ENCODE peak calls at places on chromosomes 12 and 14, in nine cellular contexts. One of them, this sample, is unnamed.

GRCh38 chr14:23577710-23578392 is 739 bp downstream of the JPH4 start:
- DNase-seq in hypothalamus: no peak
- DNase-seq in Panc1: no peak
- DNase-seq in NCI-H1092 treated with DMSO at 0.1 percent for 48 hours: no peak
- DNase-seq in stimulated activated CD4-positive, alpha-beta T cell treated with anti-CD3 and anti-CD28 coated beads, Interleukin-2, amount 100 ng/mL, for 48 hours: no peak
- DNase-seq in heart left ventricle: no peak
- DNase-seq in progenitor cell of endocrine pancreas: no peak
- DNase-seq in esophagus muscularis mucosa: no peak
- DNase-seq in activated naive CD8-positive, alpha-beta T cell treated with anti-CD3 and anti-CD28 coated beads, Interleukin-2, amount 50 U/mL, for 24 hours: no peak
- DNase-seq in this sample: peak

GRCh38 chr14:21073921-21074320 is 3.8 kb downstream of the ARHGEF40 start:
- DNase-seq in hypothalamus: no peak
- DNase-seq in Panc1: no peak
- DNase-seq in NCI-H1092 treated with DMSO at 0.1 percent for 48 hours: no peak
- DNase-seq in stimulated activated CD4-positive, alpha-beta T cell treated with anti-CD3 and anti-CD28 coated beads, Interleukin-2, amount 100 ng/mL, for 48 hours: no peak
- DNase-seq in heart left ventricle: no peak
- DNase-seq in progenitor cell of endocrine pancreas: no peak
- DNase-seq in esophagus muscularis mucosa: no peak
- DNase-seq in activated naive CD8-positive, alpha-beta T cell treated with anti-CD3 and anti-CD28 coated beads, Interleukin-2, amount 50 U/mL, for 24 hours: no peak
- DNase-seq in this sample: no peak

GRCh38 chr14:103329421-103330347 is 4.4 kb upstream of the EIF5 start:
- DNase-seq in hypothalamus: no peak
- DNase-seq in Panc1: no peak
- DNase-seq in NCI-H1092 treated with DMSO at 0.1 percent for 48 hours: no peak
- DNase-seq in stimulated activated CD4-positive, alpha-beta T cell treated with anti-CD3 and anti-CD28 coated beads, Interleukin-2, amount 100 ng/mL, for 48 hours: no peak
- DNase-seq in heart left ventricle: no peak
- DNase-seq in progenitor cell of endocrine pancreas: no peak
- DNase-seq in esophagus muscularis mucosa: no peak
- DNase-seq in activated naive CD8-positive, alpha-beta T cell treated with anti-CD3 and anti-CD28 coated beads, Interleukin-2, amount 50 U/mL, for 24 hours: no peak
- DNase-seq in this sample: no peak

GRCh38 chr14:104545151-104545931 is 34.2 kb upstream of the C14orf180 start:
- DNase-seq in hypothalamus: no peak
- DNase-seq in Panc1: no peak
- DNase-seq in NCI-H1092 treated with DMSO at 0.1 percent for 48 hours: peak
- DNase-seq in stimulated activated CD4-positive, alpha-beta T cell treated with anti-CD3 and anti-CD28 coated beads, Interleukin-2, amount 100 ng/mL, for 48 hours: no peak
- DNase-seq in heart left ventricle: no peak
- DNase-seq in progenitor cell of endocrine pancreas: no peak
- DNase-seq in esophagus muscularis mucosa: no peak
- DNase-seq in activated naive CD8-positive, alpha-beta T cell treated with anti-CD3 and anti-CD28 coated beads, Interleukin-2, amount 50 U/mL, for 24 hours: no peak
- DNase-seq in this sample: peak

GRCh38 chr12:119940881-119941280 is 48.2 kb upstream of the BICDL1 start:
- DNase-seq in hypothalamus: no peak
- DNase-seq in Panc1: peak
- DNase-seq in NCI-H1092 treated with DMSO at 0.1 percent for 48 hours: no peak
- DNase-seq in stimulated activated CD4-positive, alpha-beta T cell treated with anti-CD3 and anti-CD28 coated beads, Interleukin-2, amount 100 ng/mL, for 48 hours: no peak
- DNase-seq in heart left ventricle: no peak
- DNase-seq in progenitor cell of endocrine pancreas: no peak
- DNase-seq in esophagus muscularis mucosa: no peak
- DNase-seq in activated naive CD8-positive, alpha-beta T cell treated with anti-CD3 and anti-CD28 coated beads, Interleukin-2, amount 50 U/mL, for 24 hours: no peak
- DNase-seq in this sample: peak

GRCh38 chr12:55974308-55974724 is 438 bp downstream of the RAB5B start:
- DNase-seq in hypothalamus: no peak
- DNase-seq in Panc1: no peak
- DNase-seq in NCI-H1092 treated with DMSO at 0.1 percent for 48 hours: no peak
- DNase-seq in stimulated activated CD4-positive, alpha-beta T cell treated with anti-CD3 and anti-CD28 coated beads, Interleukin-2, amount 100 ng/mL, for 48 hours: peak
- DNase-seq in heart left ventricle: peak
- DNase-seq in progenitor cell of endocrine pancreas: peak
- DNase-seq in esophagus muscularis mucosa: no peak
- DNase-seq in activated naive CD8-positive, alpha-beta T cell treated with anti-CD3 and anti-CD28 coated beads, Interleukin-2, amount 50 U/mL, for 24 hours: peak
- DNase-seq in this sample: no peak

GRCh38 chr14:101449114-101449513 is 112.2 kb upstream of the DIO3 start:
- DNase-seq in hypothalamus: no peak
- DNase-seq in Panc1: no peak
- DNase-seq in NCI-H1092 treated with DMSO at 0.1 percent for 48 hours: no peak
- DNase-seq in stimulated activated CD4-positive, alpha-beta T cell treated with anti-CD3 and anti-CD28 coated beads, Interleukin-2, amount 100 ng/mL, for 48 hours: no peak
- DNase-seq in heart left ventricle: no peak
- DNase-seq in progenitor cell of endocrine pancreas: no peak
- DNase-seq in esophagus muscularis mucosa: no peak
- DNase-seq in activated naive CD8-positive, alpha-beta T cell treated with anti-CD3 and anti-CD28 coated beads, Interleukin-2, amount 50 U/mL, for 24 hours: no peak
- DNase-seq in this sample: no peak

GRCh38 chr14:59630281-59630963 is 53.8 kb upstream of the CCDC175 start:
- DNase-seq in hypothalamus: peak
- DNase-seq in Panc1: no peak
- DNase-seq in NCI-H1092 treated with DMSO at 0.1 percent for 48 hours: peak
- DNase-seq in stimulated activated CD4-positive, alpha-beta T cell treated with anti-CD3 and anti-CD28 coated beads, Interleukin-2, amount 100 ng/mL, for 48 hours: peak
- DNase-seq in heart left ventricle: no peak
- DNase-seq in progenitor cell of endocrine pancreas: peak
- DNase-seq in esophagus muscularis mucosa: no peak
- DNase-seq in activated naive CD8-positive, alpha-beta T cell treated with anti-CD3 and anti-CD28 coated beads, Interleukin-2, amount 50 U/mL, for 24 hours: peak
- DNase-seq in this sample: peak

GRCh38 chr14:22996823-22997301 is 13.1 kb downstream of the C14orf93 start:
- DNase-seq in hypothalamus: no peak
- DNase-seq in Panc1: no peak
- DNase-seq in NCI-H1092 treated with DMSO at 0.1 percent for 48 hours: no peak
- DNase-seq in stimulated activated CD4-positive, alpha-beta T cell treated with anti-CD3 and anti-CD28 coated beads, Interleukin-2, amount 100 ng/mL, for 48 hours: no peak
- DNase-seq in heart left ventricle: no peak
- DNase-seq in progenitor cell of endocrine pancreas: no peak
- DNase-seq in esophagus muscularis mucosa: no peak
- DNase-seq in activated naive CD8-positive, alpha-beta T cell treated with anti-CD3 and anti-CD28 coated beads, Interleukin-2, amount 50 U/mL, for 24 hours: no peak
- DNase-seq in this sample: no peak

GRCh38 chr14:89252887-89253532 is 164.0 kb downstream of the FOXN3 start:
- DNase-seq in hypothalamus: no peak
- DNase-seq in Panc1: no peak
- DNase-seq in NCI-H1092 treated with DMSO at 0.1 percent for 48 hours: peak
- DNase-seq in stimulated activated CD4-positive, alpha-beta T cell treated with anti-CD3 and anti-CD28 coated beads, Interleukin-2, amount 100 ng/mL, for 48 hours: no peak
- DNase-seq in heart left ventricle: no peak
- DNase-seq in progenitor cell of endocrine pancreas: no peak
- DNase-seq in esophagus muscularis mucosa: no peak
- DNase-seq in activated naive CD8-positive, alpha-beta T cell treated with anti-CD3 and anti-CD28 coated beads, Interleukin-2, amount 50 U/mL, for 24 hours: no peak
- DNase-seq in this sample: no peak

GRCh38 chr12:58364389-58365086 is 423.2 kb downstream of the ATP23 start:
- DNase-seq in hypothalamus: no peak
- DNase-seq in Panc1: peak
- DNase-seq in NCI-H1092 treated with DMSO at 0.1 percent for 48 hours: no peak
- DNase-seq in stimulated activated CD4-positive, alpha-beta T cell treated with anti-CD3 and anti-CD28 coated beads, Interleukin-2, amount 100 ng/mL, for 48 hours: no peak
- DNase-seq in heart left ventricle: no peak
- DNase-seq in progenitor cell of endocrine pancreas: no peak
- DNase-seq in esophagus muscularis mucosa: no peak
- DNase-seq in activated naive CD8-positive, alpha-beta T cell treated with anti-CD3 and anti-CD28 coated beads, Interleukin-2, amount 50 U/mL, for 24 hours: no peak
- DNase-seq in this sample: no peak

GRCh38 chr12:26648066-26648465 is 184.9 kb downstream of the ITPR2 start:
- DNase-seq in hypothalamus: no peak
- DNase-seq in Panc1: no peak
- DNase-seq in NCI-H1092 treated with DMSO at 0.1 percent for 48 hours: no peak
- DNase-seq in stimulated activated CD4-positive, alpha-beta T cell treated with anti-CD3 and anti-CD28 coated beads, Interleukin-2, amount 100 ng/mL, for 48 hours: no peak
- DNase-seq in heart left ventricle: no peak
- DNase-seq in progenitor cell of endocrine pancreas: no peak
- DNase-seq in esophagus muscularis mucosa: no peak
- DNase-seq in activated naive CD8-positive, alpha-beta T cell treated with anti-CD3 and anti-CD28 coated beads, Interleukin-2, amount 50 U/mL, for 24 hours: no peak
- DNase-seq in this sample: no peak

GRCh38 chr12:111277570-111277969 is 91.3 kb downstream of the PHETA1 start:
- DNase-seq in hypothalamus: no peak
- DNase-seq in Panc1: no peak
- DNase-seq in NCI-H1092 treated with DMSO at 0.1 percent for 48 hours: no peak
- DNase-seq in stimulated activated CD4-positive, alpha-beta T cell treated with anti-CD3 and anti-CD28 coated beads, Interleukin-2, amount 100 ng/mL, for 48 hours: no peak
- DNase-seq in heart left ventricle: no peak
- DNase-seq in progenitor cell of endocrine pancreas: no peak
- DNase-seq in esophagus muscularis mucosa: no peak
- DNase-seq in activated naive CD8-positive, alpha-beta T cell treated with anti-CD3 and anti-CD28 coated beads, Interleukin-2, amount 50 U/mL, for 24 hours: no peak
- DNase-seq in this sample: no peak

GRCh38 chr14:71539660-71540285 is 392.5 kb upstream of the RGS6 start:
- DNase-seq in hypothalamus: peak
- DNase-seq in Panc1: no peak
- DNase-seq in NCI-H1092 treated with DMSO at 0.1 percent for 48 hours: no peak
- DNase-seq in stimulated activated CD4-positive, alpha-beta T cell treated with anti-CD3 and anti-CD28 coated beads, Interleukin-2, amount 100 ng/mL, for 48 hours: no peak
- DNase-seq in heart left ventricle: peak
- DNase-seq in progenitor cell of endocrine pancreas: no peak
- DNase-seq in esophagus muscularis mucosa: no peak
- DNase-seq in activated naive CD8-positive, alpha-beta T cell treated with anti-CD3 and anti-CD28 coated beads, Interleukin-2, amount 50 U/mL, for 24 hours: no peak
- DNase-seq in this sample: no peak

GRCh38 chr12:11397366-11397765 is 2.0 kb upstream of the PRB2 start:
- DNase-seq in hypothalamus: no peak
- DNase-seq in Panc1: no peak
- DNase-seq in NCI-H1092 treated with DMSO at 0.1 percent for 48 hours: no peak
- DNase-seq in stimulated activated CD4-positive, alpha-beta T cell treated with anti-CD3 and anti-CD28 coated beads, Interleukin-2, amount 100 ng/mL, for 48 hours: no peak
- DNase-seq in heart left ventricle: no peak
- DNase-seq in progenitor cell of endocrine pancreas: no peak
- DNase-seq in esophagus muscularis mucosa: no peak
- DNase-seq in activated naive CD8-positive, alpha-beta T cell treated with anti-CD3 and anti-CD28 coated beads, Interleukin-2, amount 50 U/mL, for 24 hours: no peak
- DNase-seq in this sample: no peak

GRCh38 chr14:72172075-72172474 is 239.8 kb downstream of the RGS6 start:
- DNase-seq in hypothalamus: no peak
- DNase-seq in Panc1: no peak
- DNase-seq in NCI-H1092 treated with DMSO at 0.1 percent for 48 hours: no peak
- DNase-seq in stimulated activated CD4-positive, alpha-beta T cell treated with anti-CD3 and anti-CD28 coated beads, Interleukin-2, amount 100 ng/mL, for 48 hours: no peak
- DNase-seq in heart left ventricle: no peak
- DNase-seq in progenitor cell of endocrine pancreas: no peak
- DNase-seq in esophagus muscularis mucosa: no peak
- DNase-seq in activated naive CD8-positive, alpha-beta T cell treated with anti-CD3 and anti-CD28 coated beads, Interleukin-2, amount 50 U/mL, for 24 hours: no peak
- DNase-seq in this sample: no peak

GRCh38 chr12:121568503-121568902 is 12.3 kb downstream of the KDM2B start:
- DNase-seq in hypothalamus: no peak
- DNase-seq in Panc1: no peak
- DNase-seq in NCI-H1092 treated with DMSO at 0.1 percent for 48 hours: no peak
- DNase-seq in stimulated activated CD4-positive, alpha-beta T cell treated with anti-CD3 and anti-CD28 coated beads, Interleukin-2, amount 100 ng/mL, for 48 hours: no peak
- DNase-seq in heart left ventricle: no peak
- DNase-seq in progenitor cell of endocrine pancreas: no peak
- DNase-seq in esophagus muscularis mucosa: no peak
- DNase-seq in activated naive CD8-positive, alpha-beta T cell treated with anti-CD3 and anti-CD28 coated beads, Interleukin-2, amount 50 U/mL, for 24 hours: no peak
- DNase-seq in this sample: no peak

GRCh38 chr12:108360487-108360886 is 21.4 kb upstream of the CMKLR1 start:
- DNase-seq in hypothalamus: no peak
- DNase-seq in Panc1: no peak
- DNase-seq in NCI-H1092 treated with DMSO at 0.1 percent for 48 hours: no peak
- DNase-seq in stimulated activated CD4-positive, alpha-beta T cell treated with anti-CD3 and anti-CD28 coated beads, Interleukin-2, amount 100 ng/mL, for 48 hours: no peak
- DNase-seq in heart left ventricle: no peak
- DNase-seq in progenitor cell of endocrine pancreas: no peak
- DNase-seq in esophagus muscularis mucosa: no peak
- DNase-seq in activated naive CD8-positive, alpha-beta T cell treated with anti-CD3 and anti-CD28 coated beads, Interleukin-2, amount 50 U/mL, for 24 hours: no peak
- DNase-seq in this sample: no peak

GRCh38 chr14:71355324-71356201 is 448.3 kb downstream of the PCNX1 start:
- DNase-seq in hypothalamus: no peak
- DNase-seq in Panc1: no peak
- DNase-seq in NCI-H1092 treated with DMSO at 0.1 percent for 48 hours: no peak
- DNase-seq in stimulated activated CD4-positive, alpha-beta T cell treated with anti-CD3 and anti-CD28 coated beads, Interleukin-2, amount 100 ng/mL, for 48 hours: no peak
- DNase-seq in heart left ventricle: no peak
- DNase-seq in progenitor cell of endocrine pancreas: no peak
- DNase-seq in esophagus muscularis mucosa: no peak
- DNase-seq in activated naive CD8-positive, alpha-beta T cell treated with anti-CD3 and anti-CD28 coated beads, Interleukin-2, amount 50 U/mL, for 24 hours: no peak
- DNase-seq in this sample: no peak

GRCh38 chr12:5085896-5086295 is 42.2 kb downstream of the KCNA5 start:
- DNase-seq in hypothalamus: no peak
- DNase-seq in Panc1: no peak
- DNase-seq in NCI-H1092 treated with DMSO at 0.1 percent for 48 hours: no peak
- DNase-seq in stimulated activated CD4-positive, alpha-beta T cell treated with anti-CD3 and anti-CD28 coated beads, Interleukin-2, amount 100 ng/mL, for 48 hours: no peak
- DNase-seq in heart left ventricle: no peak
- DNase-seq in progenitor cell of endocrine pancreas: no peak
- DNase-seq in esophagus muscularis mucosa: no peak
- DNase-seq in activated naive CD8-positive, alpha-beta T cell treated with anti-CD3 and anti-CD28 coated beads, Interleukin-2, amount 50 U/mL, for 24 hours: no peak
- DNase-seq in this sample: no peak

GRCh38 chr12:27627123-27627835 is 69.0 kb upstream of the REP15 start:
- DNase-seq in hypothalamus: no peak
- DNase-seq in Panc1: no peak
- DNase-seq in NCI-H1092 treated with DMSO at 0.1 percent for 48 hours: no peak
- DNase-seq in stimulated activated CD4-positive, alpha-beta T cell treated with anti-CD3 and anti-CD28 coated beads, Interleukin-2, amount 100 ng/mL, for 48 hours: no peak
- DNase-seq in heart left ventricle: no peak
- DNase-seq in progenitor cell of endocrine pancreas: no peak
- DNase-seq in esophagus muscularis mucosa: no peak
- DNase-seq in activated naive CD8-positive, alpha-beta T cell treated with anti-CD3 and anti-CD28 coated beads, Interleukin-2, amount 50 U/mL, for 24 hours: no peak
- DNase-seq in this sample: no peak

GRCh38 chr14:99137001-99137700 is 134.8 kb downstream of the BCL11B start:
- DNase-seq in hypothalamus: no peak
- DNase-seq in Panc1: no peak
- DNase-seq in NCI-H1092 treated with DMSO at 0.1 percent for 48 hours: no peak
- DNase-seq in stimulated activated CD4-positive, alpha-beta T cell treated with anti-CD3 and anti-CD28 coated beads, Interleukin-2, amount 100 ng/mL, for 48 hours: no peak
- DNase-seq in heart left ventricle: no peak
- DNase-seq in progenitor cell of endocrine pancreas: no peak
- DNase-seq in esophagus muscularis mucosa: peak
- DNase-seq in activated naive CD8-positive, alpha-beta T cell treated with anti-CD3 and anti-CD28 coated beads, Interleukin-2, amount 50 U/mL, for 24 hours: no peak
- DNase-seq in this sample: peak

GRCh38 chr12:108430245-108430644 is 84.8 kb upstream of the FICD start:
- DNase-seq in hypothalamus: no peak
- DNase-seq in Panc1: no peak
- DNase-seq in NCI-H1092 treated with DMSO at 0.1 percent for 48 hours: no peak
- DNase-seq in stimulated activated CD4-positive, alpha-beta T cell treated with anti-CD3 and anti-CD28 coated beads, Interleukin-2, amount 100 ng/mL, for 48 hours: no peak
- DNase-seq in heart left ventricle: peak
- DNase-seq in progenitor cell of endocrine pancreas: no peak
- DNase-seq in esophagus muscularis mucosa: no peak
- DNase-seq in activated naive CD8-positive, alpha-beta T cell treated with anti-CD3 and anti-CD28 coated beads, Interleukin-2, amount 50 U/mL, for 24 hours: no peak
- DNase-seq in this sample: peak

GRCh38 chr14:24434676-24435075 is 4.9 kb downstream of the KHNYN start:
- DNase-seq in hypothalamus: no peak
- DNase-seq in Panc1: no peak
- DNase-seq in NCI-H1092 treated with DMSO at 0.1 percent for 48 hours: no peak
- DNase-seq in stimulated activated CD4-positive, alpha-beta T cell treated with anti-CD3 and anti-CD28 coated beads, Interleukin-2, amount 100 ng/mL, for 48 hours: no peak
- DNase-seq in heart left ventricle: no peak
- DNase-seq in progenitor cell of endocrine pancreas: no peak
- DNase-seq in esophagus muscularis mucosa: peak
- DNase-seq in activated naive CD8-positive, alpha-beta T cell treated with anti-CD3 and anti-CD28 coated beads, Interleukin-2, amount 50 U/mL, for 24 hours: no peak
- DNase-seq in this sample: no peak

GRCh38 chr14:86766469-86766868 is 1226.5 kb downstream of the GALC start:
- DNase-seq in hypothalamus: no peak
- DNase-seq in Panc1: no peak
- DNase-seq in NCI-H1092 treated with DMSO at 0.1 percent for 48 hours: no peak
- DNase-seq in stimulated activated CD4-positive, alpha-beta T cell treated with anti-CD3 and anti-CD28 coated beads, Interleukin-2, amount 100 ng/mL, for 48 hours: no peak
- DNase-seq in heart left ventricle: no peak
- DNase-seq in progenitor cell of endocrine pancreas: no peak
- DNase-seq in esophagus muscularis mucosa: no peak
- DNase-seq in activated naive CD8-positive, alpha-beta T cell treated with anti-CD3 and anti-CD28 coated beads, Interleukin-2, amount 50 U/mL, for 24 hours: no peak
- DNase-seq in this sample: no peak

GRCh38 chr14:105255021-105255507 is 6.7 kb downstream of the BTBD6 start:
- DNase-seq in hypothalamus: no peak
- DNase-seq in Panc1: no peak
- DNase-seq in NCI-H1092 treated with DMSO at 0.1 percent for 48 hours: no peak
- DNase-seq in stimulated activated CD4-positive, alpha-beta T cell treated with anti-CD3 and anti-CD28 coated beads, Interleukin-2, amount 100 ng/mL, for 48 hours: no peak
- DNase-seq in heart left ventricle: peak
- DNase-seq in progenitor cell of endocrine pancreas: no peak
- DNase-seq in esophagus muscularis mucosa: no peak
- DNase-seq in activated naive CD8-positive, alpha-beta T cell treated with anti-CD3 and anti-CD28 coated beads, Interleukin-2, amount 50 U/mL, for 24 hours: no peak
- DNase-seq in this sample: no peak

GRCh38 chr14:69711065-69711464 is 55.9 kb upstream of the SRSF5 start:
- DNase-seq in hypothalamus: no peak
- DNase-seq in Panc1: no peak
- DNase-seq in NCI-H1092 treated with DMSO at 0.1 percent for 48 hours: peak
- DNase-seq in stimulated activated CD4-positive, alpha-beta T cell treated with anti-CD3 and anti-CD28 coated beads, Interleukin-2, amount 100 ng/mL, for 48 hours: no peak
- DNase-seq in heart left ventricle: peak
- DNase-seq in progenitor cell of endocrine pancreas: no peak
- DNase-seq in esophagus muscularis mucosa: no peak
- DNase-seq in activated naive CD8-positive, alpha-beta T cell treated with anti-CD3 and anti-CD28 coated beads, Interleukin-2, amount 50 U/mL, for 24 hours: no peak
- DNase-seq in this sample: peak

GRCh38 chr12:1471224-1471623 is 123.2 kb downstream of the FBXL14 start:
- DNase-seq in hypothalamus: no peak
- DNase-seq in Panc1: no peak
- DNase-seq in NCI-H1092 treated with DMSO at 0.1 percent for 48 hours: peak
- DNase-seq in stimulated activated CD4-positive, alpha-beta T cell treated with anti-CD3 and anti-CD28 coated beads, Interleukin-2, amount 100 ng/mL, for 48 hours: no peak
- DNase-seq in heart left ventricle: no peak
- DNase-seq in progenitor cell of endocrine pancreas: no peak
- DNase-seq in esophagus muscularis mucosa: no peak
- DNase-seq in activated naive CD8-positive, alpha-beta T cell treated with anti-CD3 and anti-CD28 coated beads, Interleukin-2, amount 50 U/mL, for 24 hours: no peak
- DNase-seq in this sample: no peak

GRCh38 chr12:54987611-54988231 is 3.2 kb upstream of the TESPA1 start:
- DNase-seq in hypothalamus: no peak
- DNase-seq in Panc1: no peak
- DNase-seq in NCI-H1092 treated with DMSO at 0.1 percent for 48 hours: no peak
- DNase-seq in stimulated activated CD4-positive, alpha-beta T cell treated with anti-CD3 and anti-CD28 coated beads, Interleukin-2, amount 100 ng/mL, for 48 hours: no peak
- DNase-seq in heart left ventricle: no peak
- DNase-seq in progenitor cell of endocrine pancreas: no peak
- DNase-seq in esophagus muscularis mucosa: no peak
- DNase-seq in activated naive CD8-positive, alpha-beta T cell treated with anti-CD3 and anti-CD28 coated beads, Interleukin-2, amount 50 U/mL, for 24 hours: no peak
- DNase-seq in this sample: peak

GRCh38 chr14:33414041-33414440 is 475.4 kb downstream of the NPAS3 start:
- DNase-seq in hypothalamus: no peak
- DNase-seq in Panc1: no peak
- DNase-seq in NCI-H1092 treated with DMSO at 0.1 percent for 48 hours: no peak
- DNase-seq in stimulated activated CD4-positive, alpha-beta T cell treated with anti-CD3 and anti-CD28 coated beads, Interleukin-2, amount 100 ng/mL, for 48 hours: no peak
- DNase-seq in heart left ventricle: no peak
- DNase-seq in progenitor cell of endocrine pancreas: no peak
- DNase-seq in esophagus muscularis mucosa: no peak
- DNase-seq in activated naive CD8-positive, alpha-beta T cell treated with anti-CD3 and anti-CD28 coated beads, Interleukin-2, amount 50 U/mL, for 24 hours: no peak
- DNase-seq in this sample: no peak

GRCh38 chr12:627863-628805 is 35.1 kb downstream of the NINJ2 start:
- DNase-seq in hypothalamus: no peak
- DNase-seq in Panc1: no peak
- DNase-seq in NCI-H1092 treated with DMSO at 0.1 percent for 48 hours: no peak
- DNase-seq in stimulated activated CD4-positive, alpha-beta T cell treated with anti-CD3 and anti-CD28 coated beads, Interleukin-2, amount 100 ng/mL, for 48 hours: no peak
- DNase-seq in heart left ventricle: no peak
- DNase-seq in progenitor cell of endocrine pancreas: no peak
- DNase-seq in esophagus muscularis mucosa: no peak
- DNase-seq in activated naive CD8-positive, alpha-beta T cell treated with anti-CD3 and anti-CD28 coated beads, Interleukin-2, amount 50 U/mL, for 24 hours: no peak
- DNase-seq in this sample: no peak